ENCODE peak calls at places on chromosome 1, in six cellular contexts. F is GM12878, I is A549, S is HepG2, N is upper lobe of left lung, O is K562. Q is an unnamed sample.

GRCh38 chr1:94883688-94884087 is 43.2 kb downstream of the CNN3 start:
- ATAC-seq in F (no peak), I (no peak), S (peak; percentile 75), N (peak; percentile 61), O (no peak), Q (peak; percentile 46)

GRCh38 chr1:55378582-55378981 is 163.4 kb upstream of the USP24 start:
- ATAC-seq in F (peak; percentile 82), I (peak; percentile 69), S (peak; percentile 83), N (no peak), O (peak; percentile 91), Q (no peak)

GRCh38 chr1:186421446-186421845 is 39.5 kb downstream of the PDC start:
- ATAC-seq in F (no peak), I (no peak), S (no peak), N (no peak), O (peak; percentile 39), Q (no peak)

GRCh38 chr1:204288061-204288588 is 71.6 kb downstream of the PLEKHA6 start:
- ATAC-seq in F (no peak), I (peak; percentile 95), S (peak; percentile 96), N (peak; percentile 48), O (peak; percentile 51), Q (peak; percentile 77)

GRCh38 chr1:219898375-219898774 is 30.0 kb downstream of the SLC30A10 start:
- ATAC-seq in F (no peak), I (no peak), S (no peak), N (no peak), O (no peak), Q (no peak)

GRCh38 chr1:174248041-174248440 is 88.7 kb downstream of the RABGAP1L start:
- ATAC-seq in F (no peak), I (no peak), S (no peak), N (no peak), O (no peak), Q (no peak)

GRCh38 chr1:74613894-74614293 is 59.7 kb downstream of the ERICH3 start:
- ATAC-seq in F (peak; percentile 40), I (no peak), S (no peak), N (no peak), O (no peak), Q (no peak)

GRCh38 chr1:21307663-21308062 is 17.4 kb upstream of the ECE1 start:
- ATAC-seq in F (peak; percentile 78), I (peak; percentile 81), S (no peak), N (no peak), O (peak; percentile 97), Q (no peak)

GRCh38 chr1:85413169-85413568 is 51.8 kb downstream of the DDAH1 start:
- ATAC-seq in F (no peak), I (no peak), S (no peak), N (no peak), O (no peak), Q (no peak)

GRCh38 chr1:49185455-49185980 is 408.8 kb upstream of the BEND5 start:
- ATAC-seq in F (no peak), I (no peak), S (no peak), N (no peak), O (no peak), Q (no peak)

GRCh38 chr1:8443558-8444194 is 125.8 kb downstream of the SLC45A1 start:
- ATAC-seq in F (peak; percentile 40), I (peak; percentile 70), S (peak; percentile 54), N (peak; percentile 30), O (peak; percentile 51), Q (no peak)

GRCh38 chr1:25673962-25674928 is 57.7 kb downstream of the MAN1C1 start:
- ATAC-seq in F (no peak), I (no peak), S (no peak), N (no peak), O (peak; percentile 55), Q (no peak)

GRCh38 chr1:34856697-34857096 is 2.9 kb downstream of the SMIM12 start:
- ATAC-seq in F (no peak), I (no peak), S (no peak), N (no peak), O (no peak), Q (no peak)

GRCh38 chr1:34863501-34863900 is 4.0 kb upstream of the SMIM12 start:
- ATAC-seq in F (no peak), I (no peak), S (no peak), N (no peak), O (no peak), Q (no peak)

GRCh38 chr1:34858901-34859441 is 578 bp downstream of the SMIM12 start:
- ATAC-seq in F (peak; percentile 31), I (peak; percentile 67), S (peak; percentile 49), N (no peak), O (peak; percentile 64), Q (peak; percentile 17)

GRCh38 chr1:34864759-34865158 is 5.2 kb upstream of the SMIM12 start:
- ATAC-seq in F (no peak), I (no peak), S (no peak), N (no peak), O (no peak), Q (no peak)

DNA sequence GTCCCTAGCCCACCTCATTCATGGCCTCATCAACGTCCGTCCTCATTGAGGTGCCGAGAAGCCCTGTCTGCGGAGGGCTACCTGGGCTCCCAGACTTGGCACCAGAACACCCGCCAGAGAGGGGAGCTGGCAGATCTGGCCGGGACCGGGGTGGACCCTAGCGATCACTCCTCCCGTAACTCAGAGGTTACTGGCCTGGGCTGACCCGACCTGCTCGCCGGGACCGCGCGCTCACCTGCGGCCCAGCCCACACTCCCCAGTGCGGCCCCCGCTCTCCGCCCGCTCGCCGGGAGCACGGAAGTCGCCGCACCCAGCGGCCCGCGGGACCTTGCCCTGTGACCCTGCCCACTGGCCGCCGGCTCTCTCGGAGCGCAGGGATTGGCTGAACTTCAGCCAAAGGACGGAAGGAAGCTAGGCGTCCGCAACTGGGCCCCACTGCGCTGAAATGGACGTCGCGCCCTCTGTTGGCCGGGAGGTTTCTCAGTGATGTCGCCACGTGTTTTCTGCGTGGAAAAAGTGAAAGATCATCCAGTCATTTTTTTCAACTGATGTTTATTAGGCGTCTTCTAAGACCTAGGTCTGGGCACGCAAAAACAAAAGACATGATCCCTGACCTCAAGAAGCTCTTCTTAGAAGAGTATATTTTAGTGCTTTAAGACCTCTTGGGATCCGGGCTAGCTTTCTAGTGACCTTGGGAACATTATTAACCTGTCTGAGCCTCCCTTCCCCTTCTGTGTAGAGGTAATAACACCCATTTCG is at the start of gene SMIM12:
- ATAC-seq in F (peak; percentile 100), I (peak; percentile 100), S (peak; percentile 99), N (peak; percentile 98), O (peak; percentile 99), Q (peak; percentile 100)
- TF ChIP-seq EP300 in F (no peak), I (no peak), S (peak; percentile 34), N (no peak), O (peak; percentile 68), Q (no peak)

GRCh38 chr1:232047473-232047872 is 420.9 kb downstream of the DISC1 start:
- ATAC-seq in F (no peak), I (peak; percentile 42), S (peak; percentile 42), N (no peak), O (no peak), Q (no peak)
- TF ChIP-seq CTCF in F (no peak), I (no peak), S (no peak), N (no peak), O (no peak), Q (no peak)

GRCh38 chr1:114587203-114587991 is 6.0 kb upstream of the BCAS2 start:
- ATAC-seq in F (no peak), I (no peak), S (no peak), N (no peak), O (no peak), Q (no peak)

GRCh38 chr1:114586513-114587047 is 5.2 kb upstream of the BCAS2 start:
- ATAC-seq in F (no peak), I (no peak), S (no peak), N (no peak), O (no peak), Q (no peak)

GRCh38 chr1:114585221-114585620 is 3.8 kb upstream of the BCAS2 start:
- ATAC-seq in F (no peak), I (no peak), S (no peak), N (no peak), O (no peak), Q (no peak)

GRCh38 chr1:114581335-114582287 is at the start of gene BCAS2:
- ATAC-seq in F (peak; percentile 98), I (peak; percentile 99), S (peak; percentile 98), N (peak; percentile 97), O (peak; percentile 99), Q (peak; percentile 99)
- TF ChIP-seq POLR2A in F (peak; percentile 93), I (peak; percentile 79), S (peak; percentile 87), N (no peak), O (peak; percentile 98), Q (peak; percentile 81)

DNA sequence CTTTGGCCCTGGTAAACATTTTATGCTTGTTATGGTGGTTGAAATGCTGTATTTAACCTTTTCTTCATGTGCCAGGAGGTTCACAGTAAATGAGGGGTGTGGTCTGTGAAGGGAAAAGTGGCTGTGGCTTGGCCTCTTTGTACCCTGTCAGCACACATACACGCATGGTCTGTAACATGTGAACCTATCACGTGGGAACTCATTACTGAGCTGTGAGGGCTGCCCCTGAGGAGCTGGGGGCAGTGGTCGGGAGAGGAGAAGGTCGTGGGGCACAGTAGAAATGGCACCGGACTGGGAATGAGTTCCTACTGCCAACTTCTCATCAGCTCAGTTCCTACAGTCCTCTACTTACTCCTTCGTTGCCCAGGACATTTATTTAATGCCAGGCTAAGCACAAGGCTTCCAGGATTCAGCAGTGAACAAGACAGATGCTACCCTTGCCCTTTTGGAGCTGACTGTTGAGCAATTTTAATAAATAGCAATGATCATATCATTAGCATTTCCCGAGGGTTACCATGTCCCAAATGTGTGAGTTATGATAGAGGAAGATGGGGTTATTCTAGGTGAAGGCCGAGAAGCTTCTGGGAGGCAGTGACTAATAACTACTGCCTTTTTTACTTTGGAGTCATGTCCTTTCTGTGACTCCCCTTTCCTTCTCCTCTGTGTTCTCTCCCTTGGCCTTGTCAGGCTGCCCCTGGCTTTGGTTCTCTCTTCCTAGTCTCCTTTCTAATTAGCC is 38.8 kb downstream of the DDR2 start:
- ATAC-seq in F (no peak), I (no peak), S (no peak), N (peak; percentile 55), O (peak; percentile 29), Q (peak; percentile 84)
- TF ChIP-seq EP300 in F (no peak), I (no peak), S (no peak), N (no peak), O (no peak), Q (no peak)

DNA sequence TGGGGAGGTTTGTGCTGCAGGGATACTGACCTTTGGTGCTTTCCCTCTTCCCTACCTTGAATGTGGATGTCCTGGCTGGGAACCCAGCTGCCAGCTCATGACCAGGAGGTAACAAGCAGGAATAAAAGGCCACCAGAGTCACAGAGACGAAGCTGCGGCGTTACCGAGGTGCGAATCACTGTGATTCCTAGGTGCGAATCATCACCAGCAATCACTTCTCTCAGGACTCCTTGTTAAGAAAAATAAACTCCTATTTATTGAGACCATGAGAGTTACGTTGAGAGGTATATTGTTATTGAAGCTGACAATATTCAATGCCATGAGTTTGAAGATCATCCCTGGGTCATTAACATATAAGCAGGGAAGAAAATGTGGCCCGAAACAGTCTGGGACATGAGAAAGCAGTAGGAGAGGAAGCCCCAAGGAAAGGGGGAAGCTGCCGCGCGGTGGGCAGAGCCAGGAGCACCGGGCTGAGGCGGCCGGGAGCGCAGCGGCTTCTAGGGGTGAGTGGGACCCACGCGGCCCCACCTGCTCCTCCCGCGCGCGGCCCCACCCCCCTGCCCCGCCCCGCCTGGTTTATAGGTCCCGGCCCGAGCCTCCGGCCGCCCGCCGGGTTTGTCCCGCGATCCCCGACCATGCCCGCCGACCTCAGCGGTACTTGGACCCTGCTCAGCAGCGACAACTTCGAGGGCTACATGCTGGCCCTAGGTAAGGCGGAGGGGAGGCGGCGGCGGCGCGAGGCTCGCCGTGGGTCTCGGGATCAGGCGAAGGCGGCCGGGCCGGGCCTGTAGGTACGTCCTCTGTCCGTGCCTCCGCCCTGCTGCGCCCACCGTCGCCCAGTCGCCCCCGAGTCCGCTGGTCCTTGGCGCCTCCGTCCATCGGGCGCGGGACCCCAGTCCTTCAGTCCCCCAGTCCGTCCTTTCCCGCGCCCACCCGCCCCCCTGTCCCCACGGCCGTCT is at the start of gene RBP7:
- ATAC-seq in F (no peak), I (peak; percentile 79), S (peak; percentile 81), N (no peak), O (peak; percentile 51), Q (peak; percentile 57)
- TF ChIP-seq CTCF in F (no peak), I (no peak), S (no peak), N (no peak), O (no peak), Q (no peak)